ENCODE peak calls at places on chromosomes 1 and 21, in seven cellular contexts. R is adrenal gland, X is Calu3, J is foreskin keratinocyte, M is left ventricle myocardium inferior, G is fibroblast of lung, P is AG04450. Q is an unnamed sample.

GRCh38 chr1:179781962-179782361 is 38.9 kb downstream of the FAM163A start:
- DNase-seq in J (no peak), R (peak; percentile 95), G (no peak), P (peak; percentile 4), M (peak; percentile 76), X (no peak), Q (peak; percentile 75)

GRCh38 chr21:46226920-46227599 is 1.5 kb downstream of the LSS start:
- DNase-seq in P (no peak), M (no peak), R (no peak), G (peak; percentile 27), J (peak; percentile 76), X (no peak), Q (no peak)

GRCh38 chr1:225464851-225465792 is 37.3 kb upstream of the LBR start:
- DNase-seq in P (no peak), J (peak; percentile 75), X (no peak), M (no peak), R (no peak), G (no peak), Q (no peak)

GRCh38 chr1:214808845-214809460 is 206.0 kb downstream of the CENPF start:
- DNase-seq in G (peak; percentile 36), P (no peak), J (peak; percentile 53), M (no peak), R (no peak), X (peak; percentile 48), Q (no peak)

GRCh38 chr1:13786541-13786940 is 86.6 kb downstream of the PRDM2 start:
- DNase-seq in X (no peak), P (no peak), G (no peak), J (no peak), R (peak; percentile 41), M (no peak), Q (no peak)

GRCh38 chr1:197845886-197846285 is 56.5 kb upstream of the C1orf53 start:
- DNase-seq in X (no peak), G (no peak), M (no peak), P (no peak), J (no peak), R (no peak), Q (no peak)

GRCh38 chr21:16407403-16408279 is 677.9 kb downstream of the USP25 start:
- DNase-seq in P (no peak), X (no peak), J (no peak), R (no peak), G (peak; percentile 66), M (no peak), Q (no peak)

GRCh38 chr1:98839840-98840239 is 164.8 kb downstream of the PLPPR5 start:
- DNase-seq in P (no peak), M (no peak), R (no peak), J (no peak), X (no peak), G (peak; percentile 7), Q (no peak)

GRCh38 chr21:36881223-36881622 is 85.2 kb downstream of the HLCS start:
- DNase-seq in P (no peak), G (peak; percentile 94), J (no peak), M (no peak), R (no peak), X (no peak), Q (no peak)

GRCh38 chr1:17016317-17016661 is 4.6 kb upstream of the ATP13A2 start:
- DNase-seq in J (peak; percentile 79), P (no peak), R (no peak), G (peak; percentile 84), X (no peak), M (no peak), Q (no peak)

GRCh38 chr1:33188572-33189275 is 6.9 kb upstream of the TRIM62 start:
- DNase-seq in X (no peak), J (peak; percentile 44), G (peak; percentile 35), M (no peak), R (peak; percentile 24), P (no peak), Q (no peak)

GRCh38 chr1:179080866-179081695 is 789 bp upstream of the TOR3A start:
- DNase-seq in J (no peak), G (no peak), X (no peak), R (no peak), M (no peak), P (no peak), Q (no peak)

GRCh38 chr1:93615201-93616150 is 66.2 kb downstream of the BCAR3 start:
- DNase-seq in G (peak; percentile 94), J (peak; percentile 88), M (no peak), X (peak; percentile 54), P (no peak), R (peak; percentile 49), Q (peak; percentile 28)

GRCh38 chr1:151402764-151403163 is 3.4 kb downstream of the PSMB4 start:
- DNase-seq in R (no peak), G (no peak), J (no peak), M (no peak), X (no peak), P (no peak), Q (no peak)

GRCh38 chr1:180530501-180530900 is 28.1 kb upstream of the ACBD6 start:
- DNase-seq in R (no peak), P (peak; percentile 65), X (peak; percentile 78), G (peak; percentile 94), J (peak; percentile 92), M (no peak), Q (peak; percentile 11)

GRCh38 chr1:57424231-57425027 is 569 bp upstream of the DAB1 start:
- DNase-seq in J (peak; percentile 28), R (peak; percentile 54), P (no peak), M (peak; percentile 29), G (peak; percentile 32), X (peak; percentile 58), Q (no peak)
- TF ChIP-seq CTCF in J (peak; percentile 73), R (peak; percentile 30), P (peak; percentile 83), M (peak; percentile 74), G (peak; percentile 65), X (peak; percentile 59), Q (peak; percentile 23)

DNA sequence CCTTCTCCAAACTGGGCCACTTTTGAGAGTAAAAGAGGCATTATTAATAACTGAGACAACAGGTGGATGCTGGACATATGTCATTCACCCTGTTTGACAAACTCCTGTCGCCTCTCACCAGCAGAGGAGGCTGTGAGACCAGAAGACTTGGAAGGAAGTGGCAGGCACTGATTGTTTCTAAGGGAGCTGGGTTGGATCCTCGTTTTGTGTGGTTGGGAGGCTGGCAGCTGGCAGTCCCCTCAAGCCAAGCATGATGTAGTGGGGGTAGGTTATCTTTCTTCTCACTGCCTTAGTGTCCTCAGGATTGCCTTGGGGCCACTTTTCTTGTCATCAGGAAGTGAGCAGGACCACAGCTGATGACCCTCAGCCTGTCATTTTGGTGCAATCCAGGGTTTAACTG is 86.5 kb upstream of the KCNJ15 start:
- DNase-seq in R (no peak), J (peak; percentile 42), G (peak; percentile 24), M (no peak), P (no peak), X (peak; percentile 52), Q (no peak)
- TF ChIP-seq CTCF in R (peak; percentile 44), J (peak; percentile 77), G (peak; percentile 24), M (peak; percentile 61), P (peak; percentile 43), X (no peak), Q (no peak)

GRCh38 chr1:224435318-224435763 is 744 bp upstream of the WDR26 start:
- DNase-seq in G (peak; percentile 79), P (peak; percentile 85), R (no peak), J (peak; percentile 85), M (no peak), X (no peak), Q (no peak)

GRCh38 chr1:224433671-224434446 is 738 bp downstream of the WDR26 start:
- DNase-seq in G (peak; percentile 33), P (no peak), R (peak; percentile 62), J (no peak), M (peak; percentile 40), X (peak; percentile 41), Q (peak; percentile 42)

GRCh38 chr1:224435999-224436398 is 1.4 kb upstream of the WDR26 start:
- DNase-seq in X (peak; percentile 28), M (no peak), J (peak; percentile 64), P (no peak), G (no peak), R (no peak), Q (no peak)

GRCh38 chr1:224433041-224433670 is 1.4 kb downstream of the WDR26 start:
- DNase-seq in R (peak; percentile 63), J (no peak), G (peak; percentile 16), X (peak; percentile 21), M (no peak), P (no peak), Q (peak; percentile 20)

GRCh38 chr1:224434447-224435317 is at the start of gene WDR26:
- DNase-seq in X (peak; percentile 79), M (peak; percentile 73), G (peak; percentile 78), R (peak; percentile 86), P (no peak), J (peak; percentile 74), Q (peak; percentile 87)
- TF ChIP-seq CTCF in X (no peak), M (peak; percentile 13), G (no peak), R (no peak), P (peak; percentile 13), J (peak; percentile 40), Q (peak; percentile 40)

GRCh38 chr1:15756143-15757015 is 2.2 kb upstream of the FBLIM1 start:
- DNase-seq in R (no peak), J (no peak), P (no peak), G (no peak), M (no peak), X (peak; percentile 69), Q (peak; percentile 87)
- TF ChIP-seq CTCF in R (no peak), J (no peak), P (no peak), G (no peak), M (no peak), X (no peak), Q (no peak)

GRCh38 chr1:31145581-31146117 is 80.1 kb upstream of the PUM1 start:
- DNase-seq in M (no peak), J (no peak), X (no peak), P (no peak), G (no peak), R (no peak), Q (no peak)

GRCh38 chr1:31148409-31148808 is 82.9 kb upstream of the PUM1 start:
- DNase-seq in M (no peak), G (no peak), P (no peak), X (no peak), R (no peak), J (no peak), Q (no peak)

GRCh38 chr1:31144442-31144841 is 78.9 kb upstream of the PUM1 start:
- DNase-seq in M (no peak), P (no peak), G (no peak), J (no peak), X (no peak), R (no peak), Q (no peak)

DNA sequence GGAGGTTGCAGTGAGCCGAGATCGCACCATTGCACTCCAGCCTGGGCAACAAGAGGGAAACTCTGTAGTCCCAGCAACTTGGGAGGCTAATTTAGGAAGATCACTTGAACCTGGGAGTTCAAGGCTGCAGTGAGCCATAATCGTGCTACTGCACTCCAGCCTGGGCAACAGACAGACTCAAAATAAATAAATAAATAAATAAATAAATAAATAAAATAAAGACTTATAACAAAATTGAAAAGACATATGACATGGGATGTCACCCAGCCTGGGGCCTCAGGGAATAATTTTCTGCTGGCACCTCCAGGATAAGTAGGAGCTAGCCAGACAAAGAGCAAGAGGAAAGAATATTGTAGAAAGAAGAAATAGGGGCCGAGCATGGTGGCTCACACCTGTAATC is 77.9 kb upstream of the PUM1 start:
- DNase-seq in M (no peak), X (no peak), R (no peak), P (no peak), G (no peak), J (no peak), Q (no peak)
- TF ChIP-seq CTCF in M (no peak), X (no peak), R (no peak), P (no peak), G (no peak), J (no peak), Q (no peak)